ENCODE peak calls at places on chromosomes 4 and X, in four cellular contexts. C is HCT116, A is RWPE1, V is right atrium auricular region. R is an unnamed sample.

GRCh38 chr4:137998666-137999429 is 243.3 kb downstream of the SLC7A11 start:
- DNase-seq in C (no peak), A (no peak), V (no peak), R (no peak)

GRCh38 chr4:169773889-169774288 is 16.1 kb upstream of the HPF1 start:
- DNase-seq in C (no peak), A (no peak), V (no peak), R (no peak)

GRCh38 chrX:96684339-96685204 is at the start of gene DIAPH2:
- DNase-seq in C (peak), A (peak), V (peak), R (peak)

GRCh38 chr4:77308843-77309242 is 151.8 kb downstream of the CCNG2 start:
- DNase-seq in C (peak), A (peak), V (no peak), R (peak)

GRCh38 chrX:352582-353314 is 34.0 kb downstream of the PPP2R3B start:
- DNase-seq in C (no peak), A (no peak), V (no peak), R (no peak)

GRCh38 chrX:71111141-71111843 is at the start of gene IL2RG:
- DNase-seq in C (no peak), A (no peak), V (no peak), R (peak)

GRCh38 chr4:14254252-14254651 is 626.7 kb upstream of the BOD1L1 start:
- DNase-seq in C (no peak), A (peak), V (no peak), R (peak)

GRCh38 chrX:141439651-141440050 is 144.9 kb downstream of the SPANXA1 start:
- DNase-seq in C (no peak), A (no peak), V (no peak), R (no peak)

GRCh38 chr4:116016201-116016600 is 902.8 kb upstream of the NDST4 start:
- DNase-seq in C (peak), A (peak), V (no peak), R (no peak)

GRCh38 chr4:21885770-21886169 is 62.8 kb downstream of the KCNIP4 start:
- DNase-seq in C (no peak), A (no peak), V (no peak), R (no peak)

GRCh38 chr4:20418865-20419451 is 167.3 kb downstream of the SLIT2 start:
- DNase-seq in C (peak), A (peak), V (no peak), R (peak)

GRCh38 chrX:153924149-153924861 is 1.8 kb downstream of the ARHGAP4 start:
- DNase-seq in C (no peak), A (no peak), V (no peak), R (no peak)

GRCh38 chrX:103398321-103398937 is 22.1 kb downstream of the BEX3 start:
- DNase-seq in C (peak), A (peak), V (no peak), R (peak)

GRCh38 chr4:20106926-20107325 is 144.8 kb upstream of the SLIT2 start:
- DNase-seq in C (no peak), A (no peak), V (no peak), R (no peak)

GRCh38 chr4:1812720-1813119 is 19.6 kb downstream of the FGFR3 start:
- DNase-seq in C (no peak), A (no peak), V (no peak), R (no peak)

GRCh38 chr4:153467154-153467896 is 1.2 kb downstream of the TMEM131L start:
- DNase-seq in C (peak), A (peak), V (no peak), R (peak)

GRCh38 chrX:121579016-121579760 is 531.8 kb downstream of the GLUD2 start:
- DNase-seq in C (peak), A (no peak), V (no peak), R (peak)

GRCh38 chr4:525660-526059 is 26.6 kb downstream of the PIGG start:
- DNase-seq in C (no peak), A (no peak), V (no peak), R (no peak)

GRCh38 chrX:66918511-66918910 is 279.6 kb upstream of the EDA2R start:
- DNase-seq in C (no peak), A (no peak), V (no peak), R (no peak)

GRCh38 chr4:67198757-67199156 is 346.5 kb downstream of the CENPC start:
- DNase-seq in C (no peak), A (peak), V (no peak), R (peak)

GRCh38 chr4:102757681-102758080 is 3.1 kb downstream of the MANBA start:
- DNase-seq in C (no peak), A (no peak), V (no peak), R (peak)

GRCh38 chr4:78720994-78721677 is 55.0 kb upstream of the BMP2K start:
- DNase-seq in C (no peak), A (no peak), V (no peak), R (no peak)

GRCh38 chr4:180150818-180151217 is 2092.4 kb upstream of the TENM3 start:
- DNase-seq in C (peak), A (no peak), V (no peak), R (no peak)

GRCh38 chr4:121796283-121796682 is 4.8 kb upstream of the EXOSC9 start:
- DNase-seq in C (no peak), A (no peak), V (no peak), R (no peak)

GRCh38 chr4:1600211-1600780 is 83.8 kb downstream of the FAM53A start:
- DNase-seq in C (no peak), A (no peak), V (no peak), R (no peak)

GRCh38 chr4:141047228-141047884 is 85.9 kb downstream of the RNF150 start:
- DNase-seq in C (no peak), A (peak), V (no peak), R (no peak)

DNA sequence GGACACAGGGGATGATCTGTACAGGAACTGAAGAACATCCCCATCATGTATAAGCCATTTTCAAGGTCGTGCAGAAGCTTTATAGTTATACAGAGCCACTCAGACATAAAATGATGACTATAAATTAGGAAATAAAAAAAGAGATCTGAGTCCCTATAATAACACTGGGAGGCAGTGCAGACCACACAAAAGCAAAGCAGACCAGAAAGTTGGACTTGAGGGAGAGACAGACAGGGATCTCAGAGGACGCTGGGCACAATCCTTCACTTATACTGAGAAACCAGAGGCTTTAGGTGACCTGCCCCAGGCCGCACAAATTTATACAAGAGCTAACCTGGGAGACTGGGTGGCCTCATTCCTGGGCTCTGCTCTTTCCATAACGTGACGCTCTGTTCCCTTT is 70.5 kb downstream of the HADH start:
- DNase-seq in C (peak), A (peak), V (no peak), R (peak)
- TF ChIP-seq CTCF in C (peak), A (no peak), V (peak), R (peak)

GRCh38 chrX:39904816-39905474 is 192.8 kb downstream of the BCOR start:
- DNase-seq in C (no peak), A (no peak), V (no peak), R (no peak)
- TF ChIP-seq CTCF in C (no peak), A (no peak), V (no peak), R (no peak)

GRCh38 chr4:185211035-185211434 is 1.6 kb downstream of the SNX25 start:
- DNase-seq in C (no peak), A (no peak), V (no peak), R (no peak)

GRCh38 chr4:185211641-185212040 is 2.2 kb downstream of the SNX25 start:
- DNase-seq in C (no peak), A (no peak), V (no peak), R (no peak)

GRCh38 chr4:185212566-185212965 is 3.2 kb downstream of the SNX25 start:
- DNase-seq in C (no peak), A (no peak), V (no peak), R (no peak)

GRCh38 chr4:185210102-185210981 is 944 bp downstream of the SNX25 start:
- DNase-seq in C (no peak), A (no peak), V (no peak), R (peak)

DNA sequence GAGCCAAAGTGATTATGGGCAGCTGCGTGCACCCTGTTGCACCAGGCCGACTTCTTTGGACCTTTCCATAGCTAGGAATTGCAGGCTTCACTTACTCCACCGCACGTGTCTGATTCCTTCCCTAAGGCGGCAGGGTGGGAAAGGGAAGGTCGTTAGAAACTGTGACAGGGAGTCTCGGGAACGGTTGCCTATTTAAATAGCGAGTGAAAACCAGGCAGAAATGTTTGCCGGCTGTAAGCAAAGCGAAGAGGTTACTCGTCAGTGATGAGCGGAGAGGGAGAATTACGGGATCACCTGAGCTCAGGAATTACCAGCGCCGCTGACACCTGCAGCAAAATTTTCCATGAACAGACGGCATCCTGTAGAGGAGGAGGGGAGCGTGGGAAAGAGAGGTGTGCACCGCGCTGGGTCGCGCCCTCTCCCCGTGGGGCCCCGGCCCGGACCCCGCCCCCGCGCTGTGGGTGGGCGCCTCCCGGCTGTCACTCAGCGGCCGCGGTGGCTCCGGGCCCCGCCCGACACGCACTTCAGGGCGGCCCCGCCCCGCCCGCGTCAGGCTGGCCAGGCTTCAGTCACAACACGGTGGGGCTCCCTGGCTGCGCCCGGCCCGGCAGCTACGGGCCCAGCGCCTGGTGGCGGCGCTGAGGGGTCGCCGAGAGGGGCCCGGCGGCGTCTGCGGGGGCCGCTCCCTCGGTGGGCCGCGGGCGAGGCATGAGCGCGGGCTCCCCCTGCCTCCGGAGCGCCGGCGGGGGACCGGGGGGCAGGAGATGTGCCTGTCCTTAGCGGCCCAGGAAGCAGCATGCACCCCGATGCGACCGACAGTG is at the start of gene SNX25:
- DNase-seq in C (peak), A (peak), V (peak), R (peak)
- TF ChIP-seq CTCF in C (no peak), A (peak), V (peak), R (peak)

GRCh38 chr4:181998588-181998987 is 244.6 kb upstream of the TENM3 start:
- DNase-seq in C (no peak), A (no peak), V (no peak), R (no peak)
- TF ChIP-seq CTCF in C (no peak), A (no peak), V (no peak), R (no peak)

DNA sequence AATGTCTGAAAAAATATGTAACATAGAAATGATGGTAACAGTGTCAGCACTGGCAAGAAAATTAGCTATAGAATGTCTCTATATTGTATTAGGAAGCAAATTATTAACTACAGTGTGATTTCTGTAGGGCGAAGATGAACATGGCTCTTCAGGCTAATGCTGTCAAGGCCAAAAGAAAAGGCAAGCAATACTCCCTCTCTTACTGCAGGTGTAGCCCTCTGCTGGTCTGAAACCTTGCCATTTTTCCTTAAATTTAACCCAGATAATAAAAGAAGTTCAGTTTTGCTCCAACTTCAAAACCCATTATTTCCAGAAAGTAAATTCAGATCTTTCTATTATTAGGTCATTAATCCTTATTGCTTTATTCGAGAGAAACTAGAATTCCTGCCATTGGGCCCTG is 215.9 kb downstream of the LRBA start:
- DNase-seq in C (no peak), A (no peak), V (no peak), R (no peak)
- TF ChIP-seq CTCF in C (peak), A (no peak), V (no peak), R (no peak)

DNA sequence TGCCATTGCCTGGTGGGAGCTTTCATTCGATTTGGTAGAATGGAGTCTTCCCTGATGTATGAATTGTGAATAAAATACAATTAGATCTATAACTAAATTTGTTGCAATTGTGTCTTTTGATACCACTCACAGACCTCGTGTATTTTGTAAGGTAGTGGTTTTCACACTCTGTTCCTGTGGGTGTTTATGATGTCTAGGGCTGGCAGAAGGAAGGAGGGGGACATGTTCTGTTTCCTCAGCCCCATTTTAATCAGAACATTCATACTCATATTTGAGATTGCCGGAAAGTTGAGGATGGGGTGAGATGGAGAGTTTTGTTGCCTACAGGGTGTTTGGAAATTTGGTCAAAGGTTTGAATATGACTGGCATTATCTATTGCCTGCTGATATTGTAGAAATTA is 42.9 kb downstream of the PTTG2 start:
- DNase-seq in C (no peak), A (no peak), V (no peak), R (no peak)
- TF ChIP-seq CTCF in C (no peak), A (no peak), V (no peak), R (no peak)

GRCh38 chr4:6425336-6425735 is 47.1 kb downstream of the PPP2R2C start:
- DNase-seq in C (no peak), A (no peak), V (no peak), R (no peak)

GRCh38 chr4:6425911-6426310 is 46.5 kb downstream of the PPP2R2C start:
- DNase-seq in C (no peak), A (no peak), V (no peak), R (no peak)

GRCh38 chr4:6422866-6423265 is 49.5 kb downstream of the PPP2R2C start:
- DNase-seq in C (no peak), A (no peak), V (no peak), R (no peak)

GRCh38 chr4:6423575-6423974 is 48.8 kb downstream of the PPP2R2C start:
- DNase-seq in C (no peak), A (no peak), V (no peak), R (no peak)

GRCh38 chr4:6424425-6424824 is 48.0 kb downstream of the PPP2R2C start:
- DNase-seq in C (no peak), A (no peak), V (no peak), R (no peak)
- TF ChIP-seq CTCF in C (no peak), A (no peak), V (no peak), R (no peak)

GRCh38 chr4:37891221-37892159 is 606 bp downstream of the TBC1D1 start:
- DNase-seq in C (no peak), A (peak), V (no peak), R (no peak)
- TF ChIP-seq CTCF in C (no peak), A (no peak), V (peak), R (no peak)

R was measured in hepatocyte.